ENCODE peak calls at places on chromosomes 6 and 20, in nine cellular contexts. L is hepatic stellate cell, W is skeletal muscle cell, O is IMR-90, S is RCC 7860, P is glomerular endothelial cell, X is iPS DF 6.9, T is putamen, M is NCI-H1417 treated with DMSO at 0.1 percent for 48 hours. K is an unnamed sample.
A peak's percentile ranks its signal among the peaks of the same experiment; 100 is the strongest.

GRCh38 chr6:43334466-43335095 is 26.0 kb upstream of the CRIP3 start:
- DNase-seq in M (no peak), W (peak; percentile 13), L (peak; percentile 12), X (peak; percentile 47), S (peak; percentile 50), O (peak; percentile 69), P (peak; percentile 29), T (no peak), K (no peak)

GRCh38 chr6:145093226-145093625 is 642.1 kb downstream of the EPM2A start:
- DNase-seq in X (no peak), L (no peak), W (no peak), S (no peak), O (no peak), M (no peak), T (no peak), P (no peak), K (no peak)

GRCh38 chr6:8193541-8193940 is 91.2 kb upstream of the EEF1E1 start:
- DNase-seq in O (peak; percentile 39), T (no peak), S (peak; percentile 42), L (no peak), M (no peak), P (no peak), X (no peak), W (no peak), K (no peak)

GRCh38 chr6:90297124-90297865 is 652 bp upstream of the BACH2 start:
- DNase-seq in O (no peak), X (no peak), S (no peak), T (no peak), M (no peak), L (no peak), W (no peak), P (no peak), K (no peak)

GRCh38 chr20:58777657-58778056 is 73.0 kb downstream of the GNAS-AS1 start:
- DNase-seq in L (no peak), P (no peak), T (no peak), W (no peak), X (no peak), O (no peak), S (no peak), M (no peak), K (no peak)

GRCh38 chr6:114830515-114830914 is 487.7 kb upstream of the HS3ST5 start:
- DNase-seq in S (no peak), X (no peak), M (no peak), P (no peak), T (no peak), W (no peak), L (no peak), O (no peak), K (no peak)

GRCh38 chr6:155125916-155126315 is 130.8 kb downstream of the TIAM2 start:
- DNase-seq in S (no peak), T (no peak), L (no peak), X (no peak), P (no peak), M (no peak), W (peak; percentile 15), O (peak; percentile 80), K (no peak)

GRCh38 chr20:36279776-36280175 is 26.4 kb upstream of the DLGAP4 start:
- DNase-seq in W (no peak), L (no peak), M (no peak), O (no peak), X (no peak), S (no peak), P (no peak), T (no peak), K (no peak)

GRCh38 chr6:73393278-73393677 is 1.4 kb upstream of the DDX43 start:
- DNase-seq in L (peak; percentile 33), O (peak; percentile 40), S (no peak), P (no peak), W (no peak), X (no peak), T (no peak), M (no peak), K (no peak)

GRCh38 chr20:62577447-62577846 is 64.9 kb upstream of the SLCO4A1 start:
- DNase-seq in X (no peak), L (no peak), P (no peak), S (no peak), W (no peak), T (no peak), M (no peak), O (no peak), K (no peak)

GRCh38 chr6:87700351-87700728 is 1.7 kb downstream of the AKIRIN2 start:
- DNase-seq in X (no peak), O (no peak), S (no peak), T (no peak), P (no peak), L (no peak), W (no peak), M (no peak), K (no peak)

K was measured in CD8-positive, alpha-beta T cell.